ENCODE peak calls at places on chromosomes 5 and 9, in four cellular contexts. G is posterior vena cava, W is head of caudate nucleus, R is SHP77. P is an unnamed sample.

GRCh38 chr9:3880851-3881250 is 355.1 kb upstream of the RFX3 start:
- DNase-seq in R (no peak), G (no peak), W (no peak), P (no peak)

GRCh38 chr5:167012281-167013034 is 1279.0 kb upstream of the WWC1 start:
- DNase-seq in G (no peak), W (no peak), R (no peak), P (no peak)

GRCh38 chr5:106880656-106881055 is 790.1 kb downstream of the EFNA5 start:
- DNase-seq in R (no peak), G (no peak), W (no peak), P (no peak)

GRCh38 chr9:38018964-38019602 is 49.9 kb downstream of the SHB start:
- DNase-seq in W (peak; percentile 76), G (no peak), R (peak; percentile 25), P (peak; percentile 62)

GRCh38 chr5:168472329-168472728 is 13.9 kb upstream of the RARS1 start:
- DNase-seq in G (no peak), R (no peak), W (no peak), P (no peak)

GRCh38 chr9:134487066-134487710 is 154.4 kb upstream of the COL5A1 start:
- DNase-seq in W (peak; percentile 1), G (peak; percentile 67), R (no peak), P (no peak)

GRCh38 chr5:97560176-97560993 is 377.3 kb upstream of the RIOK2 start:
- DNase-seq in R (no peak), G (no peak), W (no peak), P (no peak)

GRCh38 chr5:10391130-10391529 is 37.6 kb downstream of the MARCHF6 start:
- DNase-seq in G (no peak), R (no peak), W (no peak), P (no peak)

GRCh38 chr9:113886933-113887332 is 10.8 kb downstream of the ZNF618 start:
- DNase-seq in W (no peak), R (no peak), G (no peak), P (no peak)

GRCh38 chr9:16314476-16314875 is 556.0 kb downstream of the BNC2 start:
- DNase-seq in W (no peak), G (no peak), R (no peak), P (no peak)

GRCh38 chr5:139193928-139194327 is 4.2 kb downstream of the SIL1 start:
- DNase-seq in R (no peak), W (no peak), G (no peak), P (no peak)

GRCh38 chr5:21181726-21182125 is 1193.7 kb upstream of the CDH18 start:
- DNase-seq in W (no peak), R (no peak), G (no peak), P (no peak)

P was measured in NCI-H510A treated with DMSO at 0.1 percent for 48 hours.